ENCODE peak calls at places on chromosomes 4 and X, in eight cellular contexts. T, W, U, E, X, M, H and Q are unnamed samples.

GRCh38 chrX:151902813-151903591 is 9.7 kb upstream of the MAGEA4 start:
- DNase-seq in T (peak), M (peak), U (peak), W (no peak), X (no peak), H (no peak), E (peak), Q (no peak)

GRCh38 chr4:80215449-80216052 is 18.2 kb downstream of the PRDM8 start:
- DNase-seq in X (no peak), H (peak), M (no peak), E (peak), T (peak), W (no peak), U (no peak), Q (no peak)

GRCh38 chrX:103637604-103638338 is 9.0 kb downstream of the TCEAL1 start:
- DNase-seq in E (no peak), H (no peak), T (no peak), X (no peak), U (no peak), M (no peak), W (no peak), Q (no peak)

GRCh38 chrX:151790421-151791160 is 56.0 kb downstream of the CNGA2 start:
- DNase-seq in W (no peak), E (no peak), U (peak), X (no peak), T (peak), M (no peak), H (no peak), Q (no peak)

GRCh38 chrX:83845397-83845796 is 15.5 kb upstream of the CYLC1 start:
- DNase-seq in M (no peak), X (no peak), H (peak), W (peak), E (peak), T (peak), U (peak), Q (peak)

GRCh38 chr4:73257995-73258667 is 467 bp downstream of the ANKRD17 start:
- DNase-seq in W (no peak), U (peak), H (peak), T (peak), X (no peak), E (peak), M (no peak), Q (no peak)

GRCh38 chr4:77040856-77041576 is 34.8 kb downstream of the CCNI start:
- DNase-seq in T (no peak), E (no peak), M (no peak), W (no peak), U (peak), X (no peak), H (no peak), Q (no peak)

GRCh38 chrX:80807606-80808159 is 2.0 kb downstream of the BRWD3 start:
- DNase-seq in U (peak), E (no peak), X (no peak), M (no peak), W (no peak), T (peak), H (no peak), Q (no peak)

GRCh38 chr4:47017494-47017893 is 13.9 kb upstream of the GABRB1 start:
- DNase-seq in U (no peak), H (no peak), M (no peak), E (no peak), W (no peak), T (no peak), X (no peak), Q (no peak)